ENCODE peak calls at places on chromosomes 13 and 19, in seven cellular contexts. One of them, this sample, is unnamed.

GRCh38 chr13:112057736-112058518 is 9.0 kb upstream of the SOX1 start:
- DNase-seq in C1 segment of cervical spinal cord: no peak
- DNase-seq in activated CD4-positive, alpha-beta T cell treated with anti-CD3 and anti-CD28 coated beads for 36 hours: no peak
- DNase-seq in activated naive CD4-positive, alpha-beta T cell: no peak
- DNase-seq in NCI-H774: peak
- DNase-seq in kidney epithelial cell: no peak
- DNase-seq in HT-29: no peak
- DNase-seq in this sample: no peak

GRCh38 chr13:94362411-94362909 is 117.0 kb downstream of the DCT start:
- DNase-seq in NCI-H774: peak
- DNase-seq in activated CD4-positive, alpha-beta T cell treated with anti-CD3 and anti-CD28 coated beads for 36 hours: peak
- DNase-seq in C1 segment of cervical spinal cord: peak
- DNase-seq in kidney epithelial cell: peak
- DNase-seq in HT-29: peak
- DNase-seq in activated naive CD4-positive, alpha-beta T cell: no peak
- DNase-seq in this sample: peak

GRCh38 chr13:26759156-26759906 is 1.3 kb downstream of the GPR12 start:
- DNase-seq in activated CD4-positive, alpha-beta T cell treated with anti-CD3 and anti-CD28 coated beads for 36 hours: no peak
- DNase-seq in kidney epithelial cell: no peak
- DNase-seq in activated naive CD4-positive, alpha-beta T cell: no peak
- DNase-seq in HT-29: no peak
- DNase-seq in C1 segment of cervical spinal cord: no peak
- DNase-seq in NCI-H774: no peak
- DNase-seq in this sample: no peak

GRCh38 chr19:14659886-14660489 is 14.7 kb downstream of the ADGRE3 start:
- DNase-seq in activated CD4-positive, alpha-beta T cell treated with anti-CD3 and anti-CD28 coated beads for 36 hours: no peak
- DNase-seq in activated naive CD4-positive, alpha-beta T cell: no peak
- DNase-seq in kidney epithelial cell: no peak
- DNase-seq in NCI-H774: no peak
- DNase-seq in C1 segment of cervical spinal cord: no peak
- DNase-seq in HT-29: no peak
- DNase-seq in this sample: no peak

GRCh38 chr13:24080134-24080533 is 80.4 kb upstream of the SPATA13 start:
- DNase-seq in kidney epithelial cell: no peak
- DNase-seq in HT-29: no peak
- DNase-seq in NCI-H774: no peak
- DNase-seq in activated naive CD4-positive, alpha-beta T cell: no peak
- DNase-seq in C1 segment of cervical spinal cord: no peak
- DNase-seq in activated CD4-positive, alpha-beta T cell treated with anti-CD3 and anti-CD28 coated beads for 36 hours: no peak
- DNase-seq in this sample: no peak

GRCh38 chr13:114071441-114071840 is 61.0 kb downstream of the RASA3 start:
- DNase-seq in activated naive CD4-positive, alpha-beta T cell: no peak
- DNase-seq in NCI-H774: no peak
- DNase-seq in C1 segment of cervical spinal cord: no peak
- DNase-seq in activated CD4-positive, alpha-beta T cell treated with anti-CD3 and anti-CD28 coated beads for 36 hours: no peak
- DNase-seq in kidney epithelial cell: no peak
- DNase-seq in HT-29: no peak
- DNase-seq in this sample: no peak

GRCh38 chr13:76339649-76340048 is 546.6 kb downstream of the KCTD12 start:
- DNase-seq in activated CD4-positive, alpha-beta T cell treated with anti-CD3 and anti-CD28 coated beads for 36 hours: no peak
- DNase-seq in activated naive CD4-positive, alpha-beta T cell: no peak
- DNase-seq in HT-29: no peak
- DNase-seq in kidney epithelial cell: no peak
- DNase-seq in C1 segment of cervical spinal cord: no peak
- DNase-seq in NCI-H774: no peak
- DNase-seq in this sample: no peak

GRCh38 chr13:60679131-60679530 is 282.1 kb downstream of the TDRD3 start:
- DNase-seq in NCI-H774: no peak
- DNase-seq in HT-29: no peak
- DNase-seq in activated CD4-positive, alpha-beta T cell treated with anti-CD3 and anti-CD28 coated beads for 36 hours: no peak
- DNase-seq in activated naive CD4-positive, alpha-beta T cell: no peak
- DNase-seq in C1 segment of cervical spinal cord: no peak
- DNase-seq in kidney epithelial cell: no peak
- DNase-seq in this sample: no peak

This sample was measured in NCI-H1417 treated with DMSO at 0.1 percent for 48 hours.